ENCODE peak calls at places on chromosomes 4 and X, in five cellular contexts. R, H, B, E and A are unnamed samples.

GRCh38 chr4:156941940-156942548 is 29.6 kb downstream of the PDGFC start:
- DNase-seq in R (no peak), H (no peak), B (peak; percentile 98), E (peak; percentile 78), A (no peak)

GRCh38 chr4:8148159-8148558 is 10.5 kb downstream of the ABLIM2 start:
- DNase-seq in R (no peak), H (no peak), B (no peak), E (no peak), A (no peak)

GRCh38 chr4:88352062-88352461 is 26.6 kb upstream of the HERC6 start:
- DNase-seq in R (no peak), H (no peak), B (no peak), E (peak; percentile 2), A (no peak)

GRCh38 chr4:123246085-123246484 is 150.5 kb upstream of the SPRY1 start:
- DNase-seq in R (no peak), H (no peak), B (no peak), E (no peak), A (no peak)

GRCh38 chrX:69222103-69223090 is 57.1 kb upstream of the PJA1 start:
- DNase-seq in R (peak; percentile 45), H (peak; percentile 61), B (peak; percentile 31), E (peak; percentile 66), A (no peak)

GRCh38 chrX:20965270-20966044 is 408.8 kb upstream of the CNKSR2 start:
- DNase-seq in R (no peak), H (no peak), B (no peak), E (no peak), A (no peak)

GRCh38 chrX:24682739-24683432 is 10.8 kb upstream of the POLA1 start:
- DNase-seq in R (no peak), H (no peak), B (no peak), E (no peak), A (no peak)

GRCh38 chr4:79679859-79680258 is 271.8 kb upstream of the GK2 start:
- DNase-seq in R (no peak), H (no peak), B (no peak), E (no peak), A (no peak)

GRCh38 chrX:101057095-101057714 is 5.3 kb upstream of the TRMT2B start:
- DNase-seq in R (no peak), H (peak; percentile 50), B (no peak), E (no peak), A (peak; percentile 32)

GRCh38 chr4:7987148-7987989 is 47.7 kb upstream of the AFAP1 start:
- DNase-seq in R (peak; percentile 65), H (peak; percentile 73), B (peak; percentile 69), E (peak; percentile 75), A (peak; percentile 23)

GRCh38 chr4:148444296-148445070 is 2.3 kb upstream of the NR3C2 start:
- DNase-seq in R (no peak), H (no peak), B (no peak), E (no peak), A (no peak)

GRCh38 chr4:147368948-147369347 is 111.9 kb upstream of the EDNRA start:
- DNase-seq in R (no peak), H (no peak), B (no peak), E (no peak), A (no peak)

GRCh38 chrX:136619889-136620505 is 28.0 kb upstream of the CD40LG start:
- DNase-seq in R (no peak), H (no peak), B (no peak), E (no peak), A (no peak)

GRCh38 chrX:40172169-40172979 is 74.6 kb upstream of the BCOR start:
- DNase-seq in R (no peak), H (peak; percentile 94), B (no peak), E (no peak), A (no peak)

GRCh38 chr4:71338846-71339593 is at the start of gene SLC4A4:
- DNase-seq in R (no peak), H (peak; percentile 9), B (no peak), E (peak; percentile 0), A (peak; percentile 70)
- TF ChIP-seq POLR2A in R (no peak), H (no peak), B (no peak), E (no peak), A (no peak)

DNA sequence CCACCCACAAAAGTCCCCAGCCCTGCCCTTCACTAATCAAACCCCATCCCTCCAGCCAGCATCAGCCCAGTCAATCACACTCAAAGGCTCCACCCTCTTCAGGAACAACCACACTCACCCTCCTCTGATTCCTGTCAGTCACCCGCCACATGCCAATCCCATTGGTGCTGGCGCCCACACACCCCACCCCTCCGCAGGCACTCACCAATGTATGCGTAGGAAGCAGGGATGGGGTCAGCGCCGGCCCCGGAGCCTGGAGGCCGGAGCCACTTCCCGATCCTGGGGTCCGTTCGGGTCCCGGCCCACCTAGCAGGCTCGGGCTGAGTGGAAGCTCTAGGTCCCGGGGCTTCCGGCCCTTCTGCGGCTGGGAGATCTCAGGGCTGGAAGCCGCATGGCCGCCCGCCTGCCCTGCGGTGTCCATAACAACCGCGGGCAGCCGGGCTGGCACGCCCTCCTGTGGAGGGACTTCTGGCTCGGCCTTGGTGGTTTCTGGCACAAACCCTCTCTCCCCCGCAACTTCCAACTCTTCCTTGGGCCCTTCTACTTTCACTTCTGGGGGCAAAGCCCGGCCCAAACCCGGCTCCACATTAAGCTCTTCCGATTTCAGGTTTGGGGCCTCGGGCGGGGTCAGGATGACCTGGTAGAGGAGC is 7.9 kb upstream of the CFP start:
- DNase-seq in R (no peak), H (no peak), B (no peak), E (no peak), A (no peak)
- TF ChIP-seq REST in R (no peak), H (no peak), B (no peak), E (no peak), A (no peak)

DNA sequence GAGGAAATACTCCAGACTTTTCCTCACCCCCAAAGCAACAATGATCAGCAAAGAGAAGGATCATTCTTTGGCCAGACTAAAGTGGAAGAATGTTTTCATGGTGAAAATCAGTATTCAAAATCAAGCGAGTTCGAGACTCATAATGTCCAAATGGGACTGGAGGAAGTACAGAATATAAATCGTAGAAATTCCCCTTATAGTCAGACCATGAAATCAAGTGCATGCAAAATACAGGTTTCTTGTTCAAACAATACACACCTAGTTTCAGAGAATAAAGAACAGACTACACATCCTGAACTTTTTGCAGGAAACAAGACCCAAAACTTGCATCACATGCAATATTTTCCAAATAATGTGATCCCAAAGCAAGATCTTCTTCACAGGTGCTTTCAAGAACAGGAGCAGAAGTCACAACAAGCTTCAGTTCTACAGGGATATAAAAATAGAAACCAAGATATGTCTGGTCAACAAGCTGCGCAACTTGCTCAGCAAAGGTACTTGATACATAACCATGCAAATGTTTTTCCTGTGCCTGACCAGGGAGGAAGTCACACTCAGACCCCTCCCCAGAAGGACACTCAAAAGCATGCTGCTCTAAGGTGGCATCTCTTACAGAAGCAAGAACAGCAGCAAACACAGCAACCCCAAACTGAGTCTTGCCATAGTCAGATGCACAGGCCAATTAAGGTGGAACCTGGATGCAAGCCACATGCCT is 89.7 kb downstream of the TET2 start:
- DNase-seq in R (no peak), H (no peak), B (no peak), E (no peak), A (peak; percentile 68)
- TF ChIP-seq POLR2A in R (no peak), H (no peak), B (no peak), E (no peak), A (no peak)

GRCh38 chr4:128516568-128516967 is 229.0 kb upstream of the PGRMC2 start:
- DNase-seq in R (no peak), H (no peak), B (no peak), E (no peak), A (peak; percentile 39)
- TF ChIP-seq REST in R (no peak), H (no peak), B (no peak), E (no peak), A (no peak)